ENCODE peak calls at places on chromosomes 2 and 18, in seven cellular contexts. A is cardiac fibroblast, U is choroid plexus epithelial cell, J is Caco-2, K is esophagus squamous epithelium, H is DND-41, T is endodermal cell. N is an unnamed sample.

GRCh38 chr2:212898011-212898410 is 253.4 kb downstream of the IKZF2 start:
- DNase-seq in A (no peak), U (no peak), J (no peak), K (no peak), H (no peak), T (no peak), N (no peak)

GRCh38 chr2:110099036-110099420 is 16.6 kb downstream of the MALL start:
- DNase-seq in A (peak), U (peak), J (no peak), K (no peak), H (no peak), T (peak), N (no peak)

GRCh38 chr2:85939136-85939535 is 50.3 kb upstream of the ST3GAL5 start:
- DNase-seq in A (no peak), U (no peak), J (no peak), K (no peak), H (no peak), T (no peak), N (no peak)

GRCh38 chr18:76823574-76823973 is 1.2 kb downstream of the ZNF236 start:
- DNase-seq in A (peak), U (no peak), J (no peak), K (no peak), H (no peak), T (peak), N (no peak)

GRCh38 chr2:74233648-74234047 is 35.2 kb downstream of the MTHFD2 start:
- DNase-seq in A (no peak), U (no peak), J (no peak), K (no peak), H (no peak), T (peak), N (no peak)

GRCh38 chr2:44952143-44952805 is 10.8 kb downstream of the SIX3 start:
- DNase-seq in A (peak), U (peak), J (peak), K (no peak), H (no peak), T (peak), N (peak)

GRCh38 chr2:211401328-211401727 is 844.9 kb downstream of the CPS1 start:
- DNase-seq in A (no peak), U (peak), J (no peak), K (no peak), H (no peak), T (no peak), N (peak)

GRCh38 chr2:198371902-198372611 is 567.7 kb downstream of the PLCL1 start:
- DNase-seq in A (no peak), U (no peak), J (no peak), K (no peak), H (no peak), T (no peak), N (peak)

GRCh38 chr2:222603501-222603900 is 52.4 kb downstream of the FARSB start:
- DNase-seq in A (no peak), U (no peak), J (no peak), K (no peak), H (no peak), T (no peak), N (no peak)

GRCh38 chr18:12657849-12658829 is at the start of gene SPIRE1:
- DNase-seq in A (peak), U (peak), J (peak), K (no peak), H (no peak), T (peak), N (peak)

GRCh38 chr2:197920088-197920487 is 115.7 kb downstream of the PLCL1 start:
- DNase-seq in A (no peak), U (no peak), J (no peak), K (no peak), H (no peak), T (no peak), N (no peak)

GRCh38 chr2:213238753-213239591 is 45.3 kb upstream of the SPAG16 start:
- DNase-seq in A (peak), U (peak), J (peak), K (no peak), H (no peak), T (no peak), N (peak)

DNA sequence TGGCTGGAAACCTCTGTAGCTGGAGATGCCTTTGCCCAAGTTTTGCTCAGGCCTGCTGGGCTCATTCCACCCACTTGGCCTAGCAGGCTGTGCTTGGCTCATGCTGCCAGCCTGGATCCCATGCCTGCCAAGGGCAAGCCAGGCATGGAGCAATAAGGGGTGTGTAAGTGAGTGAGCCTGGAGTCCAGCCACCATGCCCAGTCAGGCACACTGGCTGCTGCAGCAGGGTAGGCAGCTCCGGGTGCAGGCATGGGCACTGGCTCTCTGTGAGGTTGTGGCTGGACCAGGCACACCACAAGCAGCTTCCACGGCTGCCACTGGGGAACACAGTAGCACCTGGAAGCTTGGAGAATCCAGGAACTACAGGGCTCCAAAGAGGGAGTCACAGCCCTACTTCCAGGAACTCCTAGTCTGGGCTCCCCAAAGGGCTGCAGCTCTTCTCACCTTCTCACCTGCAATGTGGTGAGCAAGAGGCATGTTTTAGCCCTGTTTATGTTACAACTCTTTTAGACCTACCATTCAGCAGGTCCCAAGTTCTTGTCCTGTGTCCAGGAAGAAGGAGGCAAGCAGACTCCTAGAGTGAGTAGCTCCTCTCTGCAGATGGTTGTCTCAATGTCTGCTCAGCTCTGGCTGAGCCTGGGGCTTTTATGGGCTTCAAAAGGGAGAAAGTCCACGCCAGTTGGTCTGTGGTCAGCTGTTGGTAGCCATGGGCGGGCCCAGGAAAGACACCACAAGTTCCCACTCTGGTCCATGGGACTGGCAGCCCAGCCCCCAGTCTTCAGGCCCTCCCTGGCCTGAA is 147.9 kb upstream of the HS6ST1 start:
- DNase-seq in A (no peak), U (no peak), J (no peak), K (no peak), H (peak), T (peak), N (no peak)
- H3K4me3 ChIP-seq in A (no peak), U (no peak), J (no peak), K (no peak), H (no peak), T (no peak), N (no peak)

DNA sequence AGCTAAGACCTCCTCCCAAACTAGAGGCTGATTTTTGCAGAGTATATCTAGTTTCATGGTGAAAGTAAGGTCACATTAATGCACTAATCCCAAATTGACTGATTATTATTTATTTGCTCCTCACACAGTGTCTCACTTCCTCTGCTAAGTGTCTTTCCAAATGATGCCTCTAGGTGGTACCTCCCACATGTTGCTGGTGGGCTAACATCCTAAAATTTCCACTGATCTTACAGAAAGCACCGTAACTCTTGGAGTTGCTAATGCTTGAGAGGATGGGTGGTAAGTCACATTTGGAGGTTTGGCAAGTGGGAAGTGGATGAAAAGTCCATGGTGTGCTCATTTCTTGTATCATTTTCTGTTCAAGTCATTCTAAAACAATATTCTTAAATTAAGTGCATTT is 428.7 kb upstream of the GYPC start:
- DNase-seq in A (no peak), U (peak), J (peak), K (no peak), H (no peak), T (no peak), N (no peak)
- TF ChIP-seq CTCF in A (no peak), U (no peak), J (peak), K (peak), H (peak), T (peak), N (no peak)

GRCh38 chr2:190537765-190538164 is 3.2 kb upstream of the NEMP2 start:
- DNase-seq in A (peak), U (peak), J (no peak), K (no peak), H (no peak), T (no peak), N (no peak)
- H3K4me3 ChIP-seq in A (no peak), U (no peak), J (no peak), K (no peak), H (no peak), T (no peak), N (no peak)

GRCh38 chr2:176115883-176116813 is at the start of gene HOXD10:
- DNase-seq in A (no peak), U (no peak), J (peak), K (no peak), H (no peak), T (peak), N (no peak)
- TF ChIP-seq CTCF in A (no peak), U (no peak), J (peak), K (no peak), H (no peak), T (peak), N (no peak)

GRCh38 chr2:176178271-176178806 is 10.1 kb upstream of the HOXD1 start:
- DNase-seq in A (no peak), U (no peak), J (no peak), K (no peak), H (no peak), T (peak), N (no peak)
- H3K4me3 ChIP-seq in A (no peak), U (no peak), J (peak), K (peak), H (no peak), T (peak), N (no peak)

DNA sequence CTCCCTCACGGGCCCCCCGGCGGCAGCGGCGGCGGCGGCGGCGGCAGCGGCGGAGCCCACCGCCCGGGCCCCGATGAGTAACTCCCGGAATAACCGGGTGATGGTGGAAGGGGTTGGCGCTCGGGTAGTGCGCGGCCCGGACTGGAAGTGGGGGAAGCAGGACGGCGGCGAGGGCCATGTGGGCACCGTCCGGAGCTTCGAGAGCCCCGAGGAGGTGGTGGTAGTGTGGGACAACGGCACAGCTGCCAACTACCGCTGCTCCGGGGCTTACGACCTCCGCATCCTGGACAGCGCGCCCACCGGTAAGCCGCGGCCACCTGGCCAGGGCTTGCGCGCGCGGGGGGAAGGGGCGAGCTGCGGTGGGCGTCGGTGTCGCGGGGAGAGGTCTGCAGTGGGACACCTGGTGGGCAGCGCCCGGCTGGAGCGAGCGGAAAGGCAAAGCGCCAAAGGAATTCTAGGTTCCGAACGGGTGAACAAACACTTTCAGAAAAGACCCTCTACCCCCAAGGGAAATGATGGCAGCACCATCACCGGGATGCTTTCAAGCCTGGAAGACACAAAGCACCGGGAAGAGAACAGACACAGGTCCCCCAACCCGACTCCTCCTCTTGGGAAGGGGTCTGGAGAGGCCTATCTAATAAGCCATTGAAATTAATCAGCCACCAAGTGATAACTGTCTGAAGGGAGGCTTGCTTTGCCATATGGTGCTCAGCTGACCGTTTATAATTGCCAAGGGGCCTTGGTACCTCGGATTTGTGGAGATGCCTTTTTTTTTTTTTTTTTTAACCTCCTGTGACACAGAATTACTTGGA is 1.1 kb downstream of the MIB1 start:
- DNase-seq in A (peak), U (peak), J (peak), K (no peak), H (peak), T (peak), N (peak)
- TF ChIP-seq CTCF in A (no peak), U (no peak), J (peak), K (no peak), H (no peak), T (peak), N (no peak)

GRCh38 chr2:101873543-101873942 is 118.2 kb upstream of the IL1R2 start:
- DNase-seq in A (no peak), U (peak), J (peak), K (no peak), H (no peak), T (no peak), N (no peak)

GRCh38 chr2:101872480-101872879 is 119.3 kb upstream of the IL1R2 start:
- DNase-seq in A (no peak), U (no peak), J (no peak), K (no peak), H (no peak), T (no peak), N (no peak)

GRCh38 chr2:101870444-101870843 is 121.3 kb upstream of the IL1R2 start:
- DNase-seq in A (no peak), U (no peak), J (no peak), K (no peak), H (no peak), T (no peak), N (no peak)

GRCh38 chr2:101869527-101869926 is 122.2 kb upstream of the IL1R2 start:
- DNase-seq in A (no peak), U (no peak), J (no peak), K (no peak), H (no peak), T (no peak), N (no peak)

DNA sequence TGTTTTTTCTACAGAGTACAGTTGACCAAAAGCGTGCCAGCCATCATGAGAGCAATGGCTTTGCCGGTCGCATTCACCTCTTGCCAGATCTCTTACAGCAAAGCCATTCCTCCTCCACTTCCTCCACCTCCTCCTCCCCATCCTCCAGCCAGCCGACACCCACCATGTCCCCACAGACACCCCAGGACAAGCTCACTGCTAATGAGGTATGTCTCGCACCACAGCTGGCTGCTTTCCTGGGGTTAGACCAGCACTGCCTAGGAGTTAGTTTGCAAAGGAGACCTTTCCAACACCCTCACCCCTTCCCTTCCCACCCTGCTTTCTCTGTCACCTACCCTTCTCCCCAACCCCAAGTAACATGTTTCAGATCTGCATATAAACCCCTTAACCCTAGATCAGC is 120.3 kb upstream of the IL1R2 start:
- DNase-seq in A (no peak), U (no peak), J (no peak), K (no peak), H (no peak), T (no peak), N (no peak)
- H3K4me3 ChIP-seq in A (no peak), U (no peak), J (no peak), K (no peak), H (no peak), T (no peak), N (no peak)

N was measured in fibroblast of the aortic adventitia.